ENCODE peak calls at places on chromosomes 7 and 10, in five cellular contexts. J, O, Y, P and M are unnamed samples.

GRCh38 chr10:48442809-48443177 is 136.3 kb downstream of the MAPK8 start:
- DNase-seq in J (no peak), O (no peak), Y (no peak), P (no peak), M (no peak)

GRCh38 chr10:9331583-9332008 is 1277.1 kb downstream of the GATA3 start:
- DNase-seq in J (peak), O (no peak), Y (peak), P (peak), M (peak)

GRCh38 chr10:10977978-10978377 is 39.7 kb upstream of the CELF2 start:
- DNase-seq in J (no peak), O (no peak), Y (no peak), P (no peak), M (no peak)

GRCh38 chr10:60958892-60959601 is 15.1 kb upstream of the RHOBTB1 start:
- DNase-seq in J (no peak), O (no peak), Y (no peak), P (no peak), M (no peak)

GRCh38 chr7:124162667-124163066 is 129.8 kb upstream of the TMEM229A start:
- DNase-seq in J (no peak), O (no peak), Y (no peak), P (no peak), M (no peak)

GRCh38 chr10:108301002-108301401 is 1136.5 kb upstream of the SORCS1 start:
- DNase-seq in J (no peak), O (no peak), Y (no peak), P (no peak), M (no peak)

GRCh38 chr10:124053971-124054370 is 39.4 kb downstream of the CHST15 start:
- DNase-seq in J (no peak), O (no peak), Y (no peak), P (no peak), M (peak)

GRCh38 chr10:50991496-50992355 is 82.6 kb upstream of the PRKG1 start:
- DNase-seq in J (no peak), O (no peak), Y (no peak), P (no peak), M (peak)

GRCh38 chr10:84194424-84195043 is at the start of gene CDHR1:
- DNase-seq in J (peak), O (no peak), Y (no peak), P (peak), M (no peak)

GRCh38 chr10:130812381-130813148 is 499.0 kb downstream of the TCERG1L start:
- DNase-seq in J (no peak), O (no peak), Y (no peak), P (no peak), M (no peak)

GRCh38 chr7:41205600-41205999 is 497.3 kb downstream of the INHBA start:
- DNase-seq in J (no peak), O (no peak), Y (no peak), P (no peak), M (no peak)

GRCh38 chr10:21473541-21473940 is 51.9 kb downstream of the SKIDA1 start:
- DNase-seq in J (no peak), O (no peak), Y (no peak), P (no peak), M (no peak)

GRCh38 chr10:52491246-52492000 is 177.3 kb downstream of the DKK1 start:
- DNase-seq in J (no peak), O (no peak), Y (no peak), P (no peak), M (peak)

GRCh38 chr7:95545007-95545615 is 51.2 kb downstream of the PDK4 start:
- DNase-seq in J (peak), O (no peak), Y (peak), P (peak), M (peak)

GRCh38 chr7:36301914-36302771 is 87.5 kb upstream of the ANLN start:
- DNase-seq in J (peak), O (no peak), Y (no peak), P (no peak), M (peak)

GRCh38 chr7:55552320-55553086 is 19.8 kb downstream of the VOPP1 start:
- DNase-seq in J (peak), O (no peak), Y (no peak), P (no peak), M (peak)

GRCh38 chr10:113458461-113458860 is 94.4 kb upstream of the HABP2 start:
- DNase-seq in J (no peak), O (no peak), Y (no peak), P (no peak), M (no peak)

GRCh38 chr7:41996381-41997035 is 240.5 kb downstream of the GLI3 start:
- DNase-seq in J (no peak), O (no peak), Y (no peak), P (no peak), M (peak)

GRCh38 chr10:92112462-92112861 is 178.4 kb downstream of the CPEB3 start:
- DNase-seq in J (no peak), O (no peak), Y (no peak), P (no peak), M (no peak)

GRCh38 chr10:114375082-114375481 is 29.2 kb downstream of the AFAP1L2 start:
- DNase-seq in J (no peak), O (no peak), Y (no peak), P (no peak), M (peak)

GRCh38 chr10:61896854-61897661 is 4.4 kb upstream of the ARID5B start:
- DNase-seq in J (peak), O (peak), Y (peak), P (peak), M (peak)

GRCh38 chr7:51140203-51140938 is 176.2 kb downstream of the COBL start:
- DNase-seq in J (no peak), O (no peak), Y (no peak), P (no peak), M (peak)

GRCh38 chr10:79193694-79194382 is 125.1 kb downstream of the ZMIZ1 start:
- DNase-seq in J (no peak), O (no peak), Y (no peak), P (no peak), M (no peak)

GRCh38 chr10:119281581-119282071 is 74.3 kb downstream of the GRK5 start:
- DNase-seq in J (no peak), O (no peak), Y (no peak), P (no peak), M (no peak)

DNA sequence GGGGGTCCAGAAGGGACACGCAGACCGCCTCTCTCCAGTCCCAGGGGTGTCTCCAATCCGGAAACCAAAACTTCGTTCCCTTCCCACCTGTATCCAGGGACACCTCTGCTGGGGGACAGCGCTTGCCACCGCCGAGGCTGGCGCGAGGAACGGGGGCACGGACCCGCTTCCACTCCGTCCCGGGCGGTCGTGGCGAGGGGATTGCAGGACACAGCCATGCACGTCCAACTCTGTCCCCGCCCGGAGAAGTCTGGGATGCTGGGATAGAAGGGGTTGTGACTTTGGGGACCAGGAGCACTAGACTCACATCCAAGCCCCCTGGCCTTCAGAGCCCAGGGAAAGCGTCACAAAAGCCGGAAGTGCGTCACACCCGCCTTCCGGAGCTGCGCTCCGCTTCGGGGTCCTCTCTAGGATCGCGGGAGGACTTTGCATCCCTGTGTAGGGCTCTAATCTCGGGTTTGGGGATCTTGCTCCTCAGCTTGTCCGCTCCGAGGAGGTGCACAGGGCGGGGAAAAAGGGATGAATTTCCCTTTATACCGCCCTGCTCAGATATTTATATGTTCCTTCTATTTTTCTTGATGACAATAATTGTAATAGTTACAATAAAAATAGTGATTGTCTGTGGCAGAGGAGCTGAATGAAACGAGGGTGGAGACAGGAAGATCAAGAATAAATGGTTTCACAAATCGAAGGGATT is at the start of gene FAM200A:
- DNase-seq in J (peak), O (no peak), Y (peak), P (peak), M (peak)
- TF ChIP-seq POLR2A in J (peak), O (peak), Y (peak), P (peak), M (peak)

GRCh38 chr7:6691103-6691502 is 15.6 kb downstream of the ZNF12 start:
- DNase-seq in J (no peak), O (no peak), Y (no peak), P (no peak), M (no peak)

DNA sequence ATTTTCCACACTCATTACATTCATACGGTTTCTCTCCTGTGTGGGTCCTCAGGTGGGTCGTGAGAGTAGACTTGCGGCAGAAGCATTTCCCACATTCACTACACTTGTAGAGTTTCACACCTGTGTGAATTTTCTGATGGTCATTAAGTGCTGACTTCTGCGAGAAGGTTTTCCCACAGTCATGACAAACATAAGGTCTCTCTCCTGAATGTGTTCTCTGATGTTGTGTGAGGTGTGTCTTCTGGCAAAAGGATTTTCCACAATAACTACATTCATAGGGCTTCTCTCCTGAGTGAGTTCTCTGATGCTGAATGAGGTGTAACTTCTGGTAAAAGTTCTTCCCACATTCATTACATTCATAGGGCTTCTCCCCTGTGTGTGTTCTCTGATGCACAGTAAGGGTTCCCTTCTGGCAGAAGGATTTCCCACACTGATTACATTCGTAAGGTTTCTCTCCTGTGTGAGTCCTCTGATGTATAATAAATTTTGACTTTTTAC is 15.1 kb downstream of the ZNF12 start:
- DNase-seq in J (no peak), O (no peak), Y (no peak), P (no peak), M (peak)
- TF ChIP-seq JUN in J (no peak), O (no peak), Y (no peak), P (no peak), M (no peak)

GRCh38 chr7:105675873-105676484 is 94.7 kb upstream of the EFCAB10 start:
- DNase-seq in J (no peak), O (no peak), Y (no peak), P (no peak), M (no peak)
- TF ChIP-seq POLR2A in J (no peak), O (no peak), Y (no peak), P (no peak), M (no peak)

DNA sequence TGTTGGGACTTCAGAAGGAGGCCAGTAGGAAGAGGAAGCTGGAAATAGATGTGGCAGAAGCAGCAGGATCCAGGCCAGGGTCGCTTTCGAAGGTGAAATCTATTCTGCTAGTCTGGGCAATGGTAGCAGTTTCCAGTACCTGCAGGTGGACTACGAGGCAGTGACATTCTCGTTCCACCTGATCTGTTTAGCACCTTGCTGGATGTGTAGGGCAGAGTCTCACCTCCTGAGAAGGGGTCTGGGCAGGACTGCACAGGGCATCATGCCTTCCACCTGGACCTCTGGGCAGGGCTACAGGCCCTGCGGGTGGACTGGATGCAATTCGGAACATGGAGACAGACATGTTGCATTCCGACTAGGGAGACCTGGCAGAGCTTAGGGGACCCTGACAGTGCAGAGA is 254.8 kb upstream of the ZNF32 start:
- DNase-seq in J (no peak), O (no peak), Y (no peak), P (no peak), M (no peak)
- TF ChIP-seq JUN in J (no peak), O (no peak), Y (no peak), P (no peak), M (no peak)

DNA sequence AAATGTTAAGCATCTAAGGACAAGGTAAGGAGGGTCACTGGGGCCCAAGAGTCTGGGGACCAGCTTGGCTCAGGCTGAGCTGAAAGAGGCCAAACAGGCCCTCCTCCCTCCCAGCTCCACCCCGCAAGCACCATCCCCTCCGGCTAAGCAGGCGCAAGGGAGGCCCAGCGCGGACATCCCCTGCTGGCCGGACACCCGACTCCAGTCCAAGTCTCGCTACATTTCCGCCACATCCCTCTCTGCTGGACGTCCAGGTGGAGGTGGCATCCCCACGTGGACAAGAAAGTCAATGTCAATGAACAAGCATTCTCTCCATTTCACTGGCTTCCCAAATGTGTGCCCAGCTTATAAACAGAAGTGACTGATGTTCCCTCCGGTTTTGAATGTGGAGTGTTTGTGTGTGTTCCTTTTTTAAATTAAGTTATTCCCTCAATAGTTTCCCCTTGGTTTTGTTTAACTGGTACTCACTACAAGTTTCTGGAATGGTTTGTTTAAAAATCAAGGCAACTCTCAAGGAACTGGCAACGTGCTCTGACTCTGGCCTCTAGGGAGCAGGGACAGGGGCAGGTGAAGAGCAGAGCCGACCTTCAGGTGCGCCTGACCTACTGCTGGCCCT is 35.4 kb downstream of the PSAP start:
- DNase-seq in J (no peak), O (no peak), Y (no peak), P (no peak), M (no peak)
- TF ChIP-seq POLR2A in J (peak), O (no peak), Y (no peak), P (no peak), M (no peak)

GRCh38 chr7:117402109-117402508 is 25.2 kb downstream of the ASZ1 start:
- DNase-seq in J (no peak), O (peak), Y (no peak), P (no peak), M (no peak)
- TF ChIP-seq JUN in J (no peak), O (no peak), Y (no peak), P (no peak), M (no peak)

GRCh38 chr7:27423290-27423689 is 180.7 kb downstream of the EVX1 start:
- DNase-seq in J (no peak), O (no peak), Y (no peak), P (no peak), M (no peak)
- TF ChIP-seq POLR2A in J (no peak), O (no peak), Y (no peak), P (no peak), M (no peak)

DNA sequence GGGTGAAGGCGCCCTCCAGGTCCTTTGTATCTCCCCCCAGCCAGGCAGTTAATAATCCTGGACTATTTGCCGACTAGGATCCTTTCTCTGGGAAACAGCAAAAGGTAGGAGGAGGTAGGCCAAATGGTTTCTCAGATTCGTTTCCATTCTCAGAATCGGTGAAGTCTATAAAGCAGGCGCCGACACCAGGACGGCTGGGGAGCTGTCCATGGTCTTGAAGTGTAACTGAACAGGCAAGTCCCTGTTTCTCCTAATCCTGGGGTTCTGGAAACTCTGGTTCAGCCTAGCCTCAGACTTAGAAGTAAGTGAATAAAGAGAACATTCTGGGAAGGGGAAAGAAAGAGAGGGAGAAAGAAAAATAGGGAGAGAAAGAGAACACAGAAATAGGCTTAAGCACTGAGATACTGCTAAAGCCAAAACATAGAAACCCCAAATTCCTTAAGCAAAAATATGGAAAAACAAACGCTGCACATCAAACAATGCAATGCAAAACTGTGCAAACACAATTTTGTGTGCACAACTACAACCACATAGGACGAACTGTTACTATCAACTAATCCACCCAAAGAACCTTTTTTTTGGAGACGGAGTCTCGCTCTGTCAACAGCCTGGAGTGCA is 11.1 kb upstream of the INA start:
- DNase-seq in J (peak), O (no peak), Y (peak), P (peak), M (peak)
- TF ChIP-seq JUN in J (no peak), O (no peak), Y (no peak), P (no peak), M (no peak)